ENCODE peak calls at places on chromosomes 13 and 19, in seven cellular contexts. D, B, N, Y, O, K and T are unnamed samples.

GRCh38 chr13:91347212-91347995 is at the start of gene MIR17HG:
- DNase-seq in D (peak; percentile 84), B (peak; percentile 90), N (peak; percentile 92), Y (peak; percentile 91), O (peak; percentile 92), K (peak; percentile 93), T (peak; percentile 91)

GRCh38 chr13:74144269-74144668 is 10.1 kb upstream of the KLF12 start:
- DNase-seq in D (no peak), B (no peak), N (no peak), Y (no peak), O (no peak), K (no peak), T (no peak)

GRCh38 chr13:50123002-50123401 is 107.8 kb downstream of the KCNRG start:
- DNase-seq in D (no peak), B (no peak), N (no peak), Y (no peak), O (no peak), K (no peak), T (no peak)

GRCh38 chr13:107665926-107666458 is 549.3 kb downstream of the LIG4 start:
- DNase-seq in D (no peak), B (no peak), N (no peak), Y (no peak), O (no peak), K (no peak), T (no peak)

GRCh38 chr13:43411741-43412140 is 375.0 kb downstream of the ENOX1 start:
- DNase-seq in D (no peak), B (no peak), N (no peak), Y (peak; percentile 89), O (no peak), K (no peak), T (no peak)

GRCh38 chr13:46211521-46212351 is at the start of gene LRRC63:
- DNase-seq in D (peak; percentile 54), B (peak; percentile 73), N (peak; percentile 93), Y (peak; percentile 86), O (peak; percentile 85), K (no peak), T (peak; percentile 87)

GRCh38 chr13:38990693-38991092 is at the start of gene STOML3:
- DNase-seq in D (no peak), B (no peak), N (no peak), Y (no peak), O (no peak), K (no peak), T (no peak)

GRCh38 chr19:32387701-32388392 is 17.7 kb upstream of the DPY19L3 start:
- DNase-seq in D (no peak), B (peak; percentile 45), N (no peak), Y (peak; percentile 76), O (no peak), K (no peak), T (no peak)

GRCh38 chr19:8115805-8116396 is 33.5 kb downstream of the FBN3 start:
- DNase-seq in D (no peak), B (no peak), N (no peak), Y (no peak), O (no peak), K (no peak), T (no peak)

GRCh38 chr13:25943666-25944065 is 108.2 kb downstream of the SHISA2 start:
- DNase-seq in D (no peak), B (no peak), N (no peak), Y (no peak), O (no peak), K (no peak), T (no peak)

GRCh38 chr13:98372886-98373285 is 195.8 kb upstream of the RNF113B start:
- DNase-seq in D (no peak), B (no peak), N (no peak), Y (no peak), O (no peak), K (no peak), T (no peak)

GRCh38 chr13:44470623-44471562 is 97.3 kb downstream of the SERP2 start:
- DNase-seq in D (no peak), B (no peak), N (no peak), Y (no peak), O (no peak), K (no peak), T (no peak)

GRCh38 chr13:41488124-41488523 is 30.8 kb downstream of the RGCC start:
- DNase-seq in D (no peak), B (no peak), N (no peak), Y (no peak), O (no peak), K (no peak), T (no peak)

GRCh38 chr13:72545030-72545719 is 182.3 kb downstream of the MZT1 start:
- DNase-seq in D (no peak), B (no peak), N (no peak), Y (no peak), O (no peak), K (no peak), T (no peak)

GRCh38 chr13:113210834-113211233 is 1.4 kb downstream of the CUL4A start:
- DNase-seq in D (no peak), B (no peak), N (no peak), Y (no peak), O (no peak), K (no peak), T (no peak)

GRCh38 chr13:66635526-66635925 is 594.6 kb downstream of the PCDH9 start:
- DNase-seq in D (no peak), B (no peak), N (no peak), Y (no peak), O (no peak), K (no peak), T (no peak)

GRCh38 chr19:33868821-33869412 is 72.2 kb downstream of the KCTD15 start:
- DNase-seq in D (peak; percentile 16), B (peak; percentile 43), N (no peak), Y (peak; percentile 77), O (no peak), K (peak; percentile 79), T (peak; percentile 35)

GRCh38 chr13:97659602-97660001 is 225.6 kb downstream of the RAP2A start:
- DNase-seq in D (no peak), B (no peak), N (no peak), Y (no peak), O (no peak), K (no peak), T (no peak)

GRCh38 chr19:55179570-55180484 is at the start of gene SYT5:
- DNase-seq in D (no peak), B (no peak), N (no peak), Y (no peak), O (no peak), K (no peak), T (peak; percentile 40)

GRCh38 chr13:30196025-30196424 is 111.3 kb downstream of the KATNAL1 start:
- DNase-seq in D (no peak), B (no peak), N (no peak), Y (no peak), O (no peak), K (no peak), T (no peak)

GRCh38 chr13:76944457-76944856 is 3.9 kb upstream of the ACOD1 start:
- DNase-seq in D (no peak), B (no peak), N (no peak), Y (no peak), O (no peak), K (no peak), T (no peak)

GRCh38 chr19:4337906-4338440 is 654 bp downstream of the STAP2 start:
- DNase-seq in D (peak; percentile 32), B (no peak), N (peak; percentile 41), Y (no peak), O (peak; percentile 65), K (no peak), T (peak; percentile 33)

GRCh38 chr13:93045836-93046235 is 180.8 kb upstream of the GPC6 start:
- DNase-seq in D (no peak), B (no peak), N (no peak), Y (no peak), O (no peak), K (no peak), T (no peak)

GRCh38 chr19:49559928-49560327 is 20.4 kb downstream of the NOSIP start:
- DNase-seq in D (no peak), B (no peak), N (no peak), Y (no peak), O (no peak), K (no peak), T (no peak)
- H3K36me3 ChIP-seq in D (peaks cover 5% of the 10 kb centered on the region), B (peaks cover 8% of the 10 kb centered on the region), N (peaks cover 26% of the 10 kb centered on the region), Y (peaks cover 52% of the 10 kb centered on the region), O (peaks cover 53% of the 10 kb centered on the region), K (peaks cover 41% of the 10 kb centered on the region), T (peaks cover 58% of the 10 kb centered on the region)

GRCh38 chr19:18571564-18572344 is at the start of gene UBA52:
- DNase-seq in D (peak; percentile 98), B (peak; percentile 98), N (peak; percentile 98), Y (peak; percentile 99), O (peak; percentile 98), K (peak; percentile 99), T (peak; percentile 99)
- TF ChIP-seq POLR2A in D (peak; percentile 68), B (peak; percentile 84), N (no peak), Y (peak; percentile 91), O (peak; percentile 42), K (peak; percentile 82), T (peak; percentile 50)

DNA sequence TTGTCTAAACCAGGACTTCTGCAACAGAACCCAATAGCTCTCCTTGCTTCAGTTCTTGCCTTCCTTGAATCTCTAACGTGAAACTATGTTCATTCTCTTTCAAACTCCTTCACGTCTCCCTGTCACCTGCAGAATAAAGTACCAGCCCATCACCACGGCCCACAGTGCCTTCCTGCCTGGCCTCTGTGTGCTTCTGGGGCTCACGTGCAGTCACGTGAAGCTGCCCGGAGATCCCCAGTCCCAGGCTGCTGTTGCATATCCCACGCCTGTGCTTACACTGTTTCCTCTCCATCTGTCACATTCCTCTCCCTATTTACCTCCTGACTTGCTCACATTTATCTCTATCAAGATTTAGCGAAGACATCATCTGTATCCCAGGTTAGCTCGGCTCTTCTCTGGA is 102.8 kb downstream of the STARD13 start:
- DNase-seq in D (no peak), B (no peak), N (no peak), Y (no peak), O (no peak), K (no peak), T (no peak)
- TF ChIP-seq POLR2AphosphoS5 in D (no peak), B (no peak), N (no peak), Y (no peak), O (no peak), K (no peak), T (no peak)

GRCh38 chr19:35639321-35639639 is 2.3 kb upstream of the ETV2 start:
- DNase-seq in D (no peak), B (no peak), N (no peak), Y (no peak), O (no peak), K (peak; percentile 64), T (no peak)

GRCh38 chr19:35633727-35634440 is 5.0 kb downstream of the RBM42 start:
- DNase-seq in D (no peak), B (no peak), N (no peak), Y (no peak), O (no peak), K (no peak), T (no peak)

GRCh38 chr19:35639863-35640262 is 1.7 kb upstream of the ETV2 start:
- DNase-seq in D (no peak), B (no peak), N (no peak), Y (no peak), O (no peak), K (peak; percentile 37), T (no peak)

GRCh38 chr19:35636651-35637050 is 4.9 kb upstream of the ETV2 start:
- DNase-seq in D (no peak), B (no peak), N (no peak), Y (no peak), O (no peak), K (no peak), T (no peak)

DNA sequence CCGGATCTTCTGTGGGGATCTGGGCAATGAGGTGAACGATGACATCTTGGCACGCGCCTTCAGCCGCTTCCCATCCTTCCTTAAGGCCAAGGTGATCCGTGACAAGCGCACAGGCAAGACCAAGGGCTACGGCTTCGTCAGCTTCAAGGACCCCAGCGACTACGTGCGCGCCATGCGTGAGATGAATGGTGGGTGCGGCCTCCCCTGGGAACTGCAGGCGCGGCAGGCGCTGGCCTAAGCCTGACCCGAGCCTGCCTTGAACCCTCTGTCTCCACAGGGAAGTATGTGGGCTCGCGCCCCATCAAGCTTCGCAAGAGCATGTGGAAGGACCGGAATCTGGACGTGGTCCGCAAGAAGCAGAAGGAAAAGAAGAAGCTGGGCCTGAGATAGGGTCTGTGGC is 4.4 kb upstream of the ETV2 start:
- DNase-seq in D (no peak), B (no peak), N (no peak), Y (no peak), O (no peak), K (no peak), T (no peak)
- H3K36me3 ChIP-seq in D (peaks cover 6% of the 10 kb centered on the region), B (peaks cover 11% of the 10 kb centered on the region), N (peaks cover 38% of the 10 kb centered on the region), Y (peaks cover 61% of the 10 kb centered on the region), O (peaks cover 61% of the 10 kb centered on the region), K (peaks cover 55% of the 10 kb centered on the region), T (peaks cover 54% of the 10 kb centered on the region)